ENCODE peak calls at places on chromosomes 13 and 19, in six cellular contexts. One of them, this sample, is unnamed.

GRCh38 chr13:47310376-47310775 is 413.5 kb upstream of the HTR2A start:
- DNase-seq in tibial artery: no peak
- DNase-seq in lung: no peak
- DNase-seq in GM23248: no peak
- DNase-seq in CD8-positive, alpha-beta memory T cell: no peak
- DNase-seq in neural progenitor cell: no peak
- DNase-seq in this sample: no peak

GRCh38 chr19:1232652-1233360 is 5.0 kb downstream of the CBARP start:
- DNase-seq in tibial artery: no peak
- DNase-seq in lung: no peak
- DNase-seq in GM23248: peak; percentile 40
- DNase-seq in CD8-positive, alpha-beta memory T cell: peak; percentile 47
- DNase-seq in neural progenitor cell: no peak
- DNase-seq in this sample: peak; percentile 65

GRCh38 chr19:46265217-46265828 is 31.5 kb upstream of the HIF3A start:
- DNase-seq in tibial artery: peak; percentile 51
- DNase-seq in lung: peak; percentile 68
- DNase-seq in GM23248: peak; percentile 84
- DNase-seq in CD8-positive, alpha-beta memory T cell: peak; percentile 76
- DNase-seq in neural progenitor cell: peak; percentile 89
- DNase-seq in this sample: peak; percentile 68

GRCh38 chr13:98444381-98444780 is 132.5 kb downstream of the STK24 start:
- DNase-seq in tibial artery: no peak
- DNase-seq in lung: no peak
- DNase-seq in GM23248: no peak
- DNase-seq in CD8-positive, alpha-beta memory T cell: no peak
- DNase-seq in neural progenitor cell: no peak
- DNase-seq in this sample: no peak

GRCh38 chr13:41054919-41055619 is 6.2 kb upstream of the WBP4 start:
- DNase-seq in tibial artery: no peak
- DNase-seq in lung: no peak
- DNase-seq in GM23248: peak; percentile 32
- DNase-seq in CD8-positive, alpha-beta memory T cell: no peak
- DNase-seq in neural progenitor cell: peak; percentile 31
- DNase-seq in this sample: no peak

GRCh38 chr19:37329686-37330085 is 41.2 kb upstream of the ZNF527 start:
- DNase-seq in tibial artery: no peak
- DNase-seq in lung: no peak
- DNase-seq in GM23248: peak; percentile 16
- DNase-seq in CD8-positive, alpha-beta memory T cell: no peak
- DNase-seq in neural progenitor cell: peak; percentile 25
- DNase-seq in this sample: no peak

GRCh38 chr19:49151339-49152217 is 3.6 kb downstream of the HRC start:
- DNase-seq in tibial artery: no peak
- DNase-seq in lung: peak; percentile 87
- DNase-seq in GM23248: peak; percentile 72
- DNase-seq in CD8-positive, alpha-beta memory T cell: no peak
- DNase-seq in neural progenitor cell: peak; percentile 89
- DNase-seq in this sample: peak; percentile 96

GRCh38 chr13:113880651-113881611 is 17.1 kb upstream of the GAS6 start:
- DNase-seq in tibial artery: no peak
- DNase-seq in lung: no peak
- DNase-seq in GM23248: no peak
- DNase-seq in CD8-positive, alpha-beta memory T cell: no peak
- DNase-seq in neural progenitor cell: no peak
- DNase-seq in this sample: no peak

GRCh38 chr13:112974125-112974524 is 5.1 kb downstream of the MCF2L start:
- DNase-seq in tibial artery: no peak
- DNase-seq in lung: no peak
- DNase-seq in GM23248: no peak
- DNase-seq in CD8-positive, alpha-beta memory T cell: no peak
- DNase-seq in neural progenitor cell: no peak
- DNase-seq in this sample: no peak

GRCh38 chr19:4064073-4064550 is 2.6 kb downstream of the ZBTB7A start:
- DNase-seq in tibial artery: no peak
- DNase-seq in lung: no peak
- DNase-seq in GM23248: peak; percentile 67
- DNase-seq in CD8-positive, alpha-beta memory T cell: no peak
- DNase-seq in neural progenitor cell: peak; percentile 47
- DNase-seq in this sample: peak; percentile 50

GRCh38 chr13:61045197-61045596 is 370.5 kb downstream of the PCDH20 start:
- DNase-seq in tibial artery: no peak
- DNase-seq in lung: no peak
- DNase-seq in GM23248: no peak
- DNase-seq in CD8-positive, alpha-beta memory T cell: no peak
- DNase-seq in neural progenitor cell: no peak
- DNase-seq in this sample: no peak

GRCh38 chr19:21699197-21699596 is 68.2 kb downstream of the ZNF100 start:
- DNase-seq in tibial artery: no peak
- DNase-seq in lung: no peak
- DNase-seq in GM23248: no peak
- DNase-seq in CD8-positive, alpha-beta memory T cell: no peak
- DNase-seq in neural progenitor cell: no peak
- DNase-seq in this sample: no peak

GRCh38 chr19:11400695-11401291 is 16.7 kb upstream of the EPOR start:
- DNase-seq in tibial artery: no peak
- DNase-seq in lung: no peak
- DNase-seq in GM23248: no peak
- DNase-seq in CD8-positive, alpha-beta memory T cell: no peak
- DNase-seq in neural progenitor cell: no peak
- DNase-seq in this sample: no peak

GRCh38 chr13:37375071-37375470 is 223.5 kb downstream of the POSTN start:
- DNase-seq in tibial artery: no peak
- DNase-seq in lung: no peak
- DNase-seq in GM23248: no peak
- DNase-seq in CD8-positive, alpha-beta memory T cell: no peak
- DNase-seq in neural progenitor cell: no peak
- DNase-seq in this sample: no peak

GRCh38 chr19:21358768-21359451 is at the start of gene ZNF738:
- DNase-seq in tibial artery: peak; percentile 92
- DNase-seq in lung: peak; percentile 92
- DNase-seq in GM23248: peak; percentile 98
- DNase-seq in CD8-positive, alpha-beta memory T cell: peak; percentile 90
- DNase-seq in neural progenitor cell: peak; percentile 98
- DNase-seq in this sample: peak; percentile 89

GRCh38 chr13:43865892-43866291 is 13.6 kb downstream of the CCDC122 start:
- DNase-seq in tibial artery: no peak
- DNase-seq in lung: no peak
- DNase-seq in GM23248: peak; percentile 81
- DNase-seq in CD8-positive, alpha-beta memory T cell: no peak
- DNase-seq in neural progenitor cell: no peak
- DNase-seq in this sample: no peak

GRCh38 chr13:39835253-39835652 is 179.8 kb downstream of the COG6 start:
- DNase-seq in tibial artery: no peak
- DNase-seq in lung: no peak
- DNase-seq in GM23248: no peak
- DNase-seq in CD8-positive, alpha-beta memory T cell: no peak
- DNase-seq in neural progenitor cell: peak; percentile 56
- DNase-seq in this sample: no peak

GRCh38 chr19:12543855-12544254 is 7.4 kb downstream of the ZNF564 start:
- DNase-seq in tibial artery: no peak
- DNase-seq in lung: no peak
- DNase-seq in GM23248: peak; percentile 57
- DNase-seq in CD8-positive, alpha-beta memory T cell: no peak
- DNase-seq in neural progenitor cell: no peak
- DNase-seq in this sample: no peak

GRCh38 chr13:74003374-74003773 is 130.8 kb downstream of the KLF12 start:
- DNase-seq in tibial artery: no peak
- DNase-seq in lung: no peak
- DNase-seq in GM23248: no peak
- DNase-seq in CD8-positive, alpha-beta memory T cell: no peak
- DNase-seq in neural progenitor cell: no peak
- DNase-seq in this sample: no peak

GRCh38 chr19:1451916-1452801 is 2.2 kb downstream of the APC2 start:
- DNase-seq in tibial artery: no peak
- DNase-seq in lung: no peak
- DNase-seq in GM23248: no peak
- DNase-seq in CD8-positive, alpha-beta memory T cell: no peak
- DNase-seq in neural progenitor cell: peak; percentile 91
- DNase-seq in this sample: no peak

GRCh38 chr19:57803594-57804325 is 11.0 kb downstream of the ZNF552 start:
- DNase-seq in tibial artery: no peak
- DNase-seq in lung: no peak
- DNase-seq in GM23248: peak; percentile 78
- DNase-seq in CD8-positive, alpha-beta memory T cell: no peak
- DNase-seq in neural progenitor cell: peak; percentile 95
- DNase-seq in this sample: peak; percentile 6

GRCh38 chr19:41320568-41320967 is 10.6 kb downstream of the CCDC97 start:
- DNase-seq in tibial artery: no peak
- DNase-seq in lung: no peak
- DNase-seq in GM23248: no peak
- DNase-seq in CD8-positive, alpha-beta memory T cell: no peak
- DNase-seq in neural progenitor cell: no peak
- DNase-seq in this sample: no peak

GRCh38 chr13:41915096-41915495 is 45.8 kb downstream of the VWA8 start:
- DNase-seq in tibial artery: no peak
- DNase-seq in lung: no peak
- DNase-seq in GM23248: peak; percentile 52
- DNase-seq in CD8-positive, alpha-beta memory T cell: no peak
- DNase-seq in neural progenitor cell: no peak
- DNase-seq in this sample: no peak

GRCh38 chr13:98787173-98787572 is 34.7 kb upstream of the SLC15A1 start:
- DNase-seq in tibial artery: no peak
- DNase-seq in lung: no peak
- DNase-seq in GM23248: no peak
- DNase-seq in CD8-positive, alpha-beta memory T cell: no peak
- DNase-seq in neural progenitor cell: no peak
- DNase-seq in this sample: no peak

GRCh38 chr13:110616103-110617101 is 1.1 kb downstream of the NAXD start:
- DNase-seq in tibial artery: peak; percentile 38
- DNase-seq in lung: peak; percentile 37
- DNase-seq in GM23248: peak; percentile 94
- DNase-seq in CD8-positive, alpha-beta memory T cell: no peak
- DNase-seq in neural progenitor cell: peak; percentile 56
- DNase-seq in this sample: peak; percentile 51

GRCh38 chr19:33578697-33579096 is 43.1 kb upstream of the CHST8 start:
- DNase-seq in tibial artery: no peak
- DNase-seq in lung: no peak
- DNase-seq in GM23248: no peak
- DNase-seq in CD8-positive, alpha-beta memory T cell: no peak
- DNase-seq in neural progenitor cell: no peak
- DNase-seq in this sample: no peak

GRCh38 chr19:41364546-41365391 is 820 bp upstream of the B9D2 start:
- DNase-seq in tibial artery: no peak
- DNase-seq in lung: no peak
- DNase-seq in GM23248: no peak
- DNase-seq in CD8-positive, alpha-beta memory T cell: no peak
- DNase-seq in neural progenitor cell: no peak
- DNase-seq in this sample: no peak

GRCh38 chr13:35144496-35144895 is 202.4 kb downstream of the NBEA start:
- DNase-seq in tibial artery: no peak
- DNase-seq in lung: no peak
- DNase-seq in GM23248: peak; percentile 10
- DNase-seq in CD8-positive, alpha-beta memory T cell: no peak
- DNase-seq in neural progenitor cell: no peak
- DNase-seq in this sample: no peak

GRCh38 chr19:55113570-55114039 is 3.8 kb downstream of the PPP1R12C start:
- DNase-seq in tibial artery: peak; percentile 94
- DNase-seq in lung: peak; percentile 88
- DNase-seq in GM23248: peak; percentile 96
- DNase-seq in CD8-positive, alpha-beta memory T cell: no peak
- DNase-seq in neural progenitor cell: peak; percentile 82
- DNase-seq in this sample: peak; percentile 99
- H3K27ac ChIP-seq in tibial artery: peak overlapping the region; percentile 92
- H3K27ac ChIP-seq in lung: peak overlapping the region; percentile 78
- H3K27ac ChIP-seq in GM23248: peak overlapping the region; percentile 75
- H3K27ac ChIP-seq in CD8-positive, alpha-beta memory T cell: no peak overlapping the region
- H3K27ac ChIP-seq in neural progenitor cell: no peak overlapping the region
- H3K27ac ChIP-seq in this sample: peak overlapping the region; percentile 94

GRCh38 chr19:55652311-55653078 is 2.3 kb upstream of the U2AF2 start:
- DNase-seq in tibial artery: no peak
- DNase-seq in lung: no peak
- DNase-seq in GM23248: no peak
- DNase-seq in CD8-positive, alpha-beta memory T cell: peak; percentile 65
- DNase-seq in neural progenitor cell: no peak
- DNase-seq in this sample: no peak
- H3K4me1 ChIP-seq in tibial artery: no peaks in the 10 kb centered on the region
- H3K4me1 ChIP-seq in lung: peaks cover 4% of the 10 kb centered on the region
- H3K4me1 ChIP-seq in GM23248: peaks cover 13% of the 10 kb centered on the region
- H3K4me1 ChIP-seq in CD8-positive, alpha-beta memory T cell: peaks cover 34% of the 10 kb centered on the region
- H3K4me1 ChIP-seq in neural progenitor cell: peaks cover 17% of the 10 kb centered on the region
- H3K4me1 ChIP-seq in this sample: peaks cover 34% of the 10 kb centered on the region

GRCh38 chr19:39469567-39469966 is 11.1 kb upstream of the TIMM50 start:
- DNase-seq in tibial artery: no peak
- DNase-seq in lung: no peak
- DNase-seq in GM23248: no peak
- DNase-seq in CD8-positive, alpha-beta memory T cell: no peak
- DNase-seq in neural progenitor cell: no peak
- DNase-seq in this sample: no peak
- H3K27ac ChIP-seq in tibial artery: no peak overlapping the region
- H3K27ac ChIP-seq in lung: no peak overlapping the region
- H3K27ac ChIP-seq in GM23248: no peak overlapping the region
- H3K27ac ChIP-seq in CD8-positive, alpha-beta memory T cell: no peak overlapping the region
- H3K27ac ChIP-seq in neural progenitor cell: no peak overlapping the region
- H3K27ac ChIP-seq in this sample: no peak overlapping the region

GRCh38 chr19:19525611-19526380 is 2.9 kb upstream of the YJEFN3 start:
- DNase-seq in tibial artery: no peak
- DNase-seq in lung: no peak
- DNase-seq in GM23248: no peak
- DNase-seq in CD8-positive, alpha-beta memory T cell: no peak
- DNase-seq in neural progenitor cell: no peak
- DNase-seq in this sample: peak; percentile 63

GRCh38 chr19:19526581-19527370 is 1.9 kb upstream of the YJEFN3 start:
- DNase-seq in tibial artery: no peak
- DNase-seq in lung: no peak
- DNase-seq in GM23248: no peak
- DNase-seq in CD8-positive, alpha-beta memory T cell: no peak
- DNase-seq in neural progenitor cell: no peak
- DNase-seq in this sample: peak; percentile 69

GRCh38 chr19:19520989-19521388 is 5.0 kb downstream of the NDUFA13 start:
- DNase-seq in tibial artery: no peak
- DNase-seq in lung: no peak
- DNase-seq in GM23248: no peak
- DNase-seq in CD8-positive, alpha-beta memory T cell: no peak
- DNase-seq in neural progenitor cell: no peak
- DNase-seq in this sample: no peak

GRCh38 chr19:19524053-19524452 is 4.7 kb upstream of the YJEFN3 start:
- DNase-seq in tibial artery: no peak
- DNase-seq in lung: no peak
- DNase-seq in GM23248: no peak
- DNase-seq in CD8-positive, alpha-beta memory T cell: no peak
- DNase-seq in neural progenitor cell: no peak
- DNase-seq in this sample: no peak

DNA sequence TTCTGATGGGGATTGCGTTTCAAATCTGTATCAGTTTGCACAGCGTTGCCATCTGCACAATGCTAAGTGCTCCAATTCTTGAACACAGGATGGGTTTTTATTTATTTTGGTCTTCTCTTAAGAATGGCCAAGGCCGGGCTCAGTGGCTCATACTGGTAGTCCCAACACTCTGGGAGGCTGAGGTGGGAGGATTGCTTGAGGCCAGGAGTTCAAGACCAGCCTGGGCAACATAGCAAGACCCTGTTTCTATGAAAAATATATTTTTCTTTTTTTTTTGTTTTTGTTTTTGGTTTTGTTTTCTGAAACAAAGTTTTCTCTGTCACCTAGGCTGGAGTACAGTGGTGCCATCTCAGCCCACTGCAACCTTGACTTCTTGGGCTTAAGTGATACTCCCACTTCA is 5.5 kb upstream of the YJEFN3 start:
- DNase-seq in tibial artery: no peak
- DNase-seq in lung: no peak
- DNase-seq in GM23248: no peak
- DNase-seq in CD8-positive, alpha-beta memory T cell: no peak
- DNase-seq in neural progenitor cell: no peak
- DNase-seq in this sample: no peak
- H3K4me1 ChIP-seq in tibial artery: no peaks in the 10 kb centered on the region
- H3K4me1 ChIP-seq in lung: no peaks in the 10 kb centered on the region
- H3K4me1 ChIP-seq in GM23248: no peaks in the 10 kb centered on the region
- H3K4me1 ChIP-seq in CD8-positive, alpha-beta memory T cell: peaks cover 10% of the 10 kb centered on the region
- H3K4me1 ChIP-seq in neural progenitor cell: peaks cover 9% of the 10 kb centered on the region
- H3K4me1 ChIP-seq in this sample: peaks cover 24% of the 10 kb centered on the region

This sample was measured in thyroid gland.